ENCODE peak calls at places on chromosomes 3 and 15, in five cellular contexts. A is amniotic stem cell, F is EH, P is coronary artery, Z is heart right ventricle. C is an unnamed sample.

GRCh38 chr15:77877869-77878577 is 199.5 kb downstream of the TBC1D2B start:
- DNase-seq in A (no peak), F (peak), P (no peak), Z (no peak), C (no peak)

GRCh38 chr3:42052132-42052866 is 38.9 kb upstream of the TRAK1 start:
- DNase-seq in A (no peak), F (peak), P (no peak), Z (no peak), C (no peak)

GRCh38 chr3:194711913-194712312 is 26.2 kb downstream of the FAM43A start:
- DNase-seq in A (peak), F (peak), P (no peak), Z (peak), C (no peak)

GRCh38 chr3:31767920-31768319 is 213.1 kb downstream of the OSBPL10 start:
- DNase-seq in A (no peak), F (no peak), P (no peak), Z (no peak), C (no peak)

GRCh38 chr3:160667452-160667851 is 9.5 kb upstream of the ARL14 start:
- DNase-seq in A (no peak), F (peak), P (no peak), Z (no peak), C (no peak)

GRCh38 chr15:80512729-80513670 is 108.8 kb downstream of the ARNT2 start:
- DNase-seq in A (no peak), F (peak), P (no peak), Z (peak), C (peak)

GRCh38 chr3:77078279-77078678 is 38.4 kb downstream of the ROBO2 start:
- DNase-seq in A (no peak), F (no peak), P (no peak), Z (no peak), C (no peak)

GRCh38 chr3:12944413-12944812 is 103.0 kb upstream of the RPL32 start:
- DNase-seq in A (no peak), F (no peak), P (no peak), Z (no peak), C (no peak)

C was measured in esophagus muscularis mucosa.